ENCODE peak calls at places on chromosome 13, in four cellular contexts. Q is cardiac muscle cell, H is tibial artery, I is right atrium auricular region. R is an unnamed sample.

GRCh38 chr13:49063526-49063925 is 87.8 kb downstream of the FNDC3A start:
- DNase-seq in Q (no peak), H (no peak), I (no peak), R (no peak)

GRCh38 chr13:102901615-102902305 is 55.9 kb downstream of the ERCC5 start:
- DNase-seq in Q (no peak), H (no peak), I (no peak), R (no peak)

GRCh38 chr13:65966991-65967451 is 1263.1 kb downstream of the PCDH9 start:
- DNase-seq in Q (peak; percentile 5), H (no peak), I (no peak), R (no peak)

GRCh38 chr13:50309872-50310594 is 294.8 kb downstream of the KCNRG start:
- DNase-seq in Q (no peak), H (no peak), I (no peak), R (no peak)

GRCh38 chr13:78147905-78148304 is 229.3 kb upstream of the EDNRB start:
- DNase-seq in Q (no peak), H (no peak), I (no peak), R (no peak)

GRCh38 chr13:44471686-44472085 is 98.1 kb downstream of the SERP2 start:
- DNase-seq in Q (no peak), H (no peak), I (no peak), R (no peak)

GRCh38 chr13:50236898-50237318 is 221.7 kb downstream of the KCNRG start:
- DNase-seq in Q (no peak), H (no peak), I (no peak), R (peak; percentile 62)

GRCh38 chr13:113138792-113139551 is 16.4 kb downstream of the F10 start:
- DNase-seq in Q (no peak), H (peak; percentile 48), I (no peak), R (no peak)

GRCh38 chr13:21342699-21343442 is 116.2 kb downstream of the ZDHHC20 start:
- DNase-seq in Q (no peak), H (no peak), I (no peak), R (no peak)

GRCh38 chr13:45781553-45782326 is 69.8 kb downstream of the SIAH3 start:
- DNase-seq in Q (no peak), H (peak; percentile 67), I (no peak), R (no peak)

GRCh38 chr13:43572601-43573360 is 214.0 kb downstream of the ENOX1 start:
- DNase-seq in Q (no peak), H (no peak), I (no peak), R (no peak)

GRCh38 chr13:27927444-27928352 is 7.9 kb downstream of the PDX1 start:
- DNase-seq in Q (no peak), H (no peak), I (no peak), R (no peak)

GRCh38 chr13:45055198-45055901 is 65.0 kb upstream of the GTF2F2 start:
- DNase-seq in Q (no peak), H (no peak), I (no peak), R (peak; percentile 55)

GRCh38 chr13:77580748-77581147 is 45.2 kb downstream of the SCEL start:
- DNase-seq in Q (no peak), H (no peak), I (no peak), R (no peak)

GRCh38 chr13:95536629-95537241 is 15.8 kb upstream of the CLDN10 start:
- DNase-seq in Q (peak; percentile 43), H (no peak), I (no peak), R (no peak)

GRCh38 chr13:85828094-85828684 is 29.0 kb upstream of the SLITRK6 start:
- DNase-seq in Q (peak; percentile 56), H (no peak), I (no peak), R (peak; percentile 9)

GRCh38 chr13:106078191-106078590 is 457.3 kb downstream of the EFNB2 start:
- DNase-seq in Q (peak; percentile 30), H (no peak), I (no peak), R (no peak)

GRCh38 chr13:97432232-97432916 is 1.6 kb upstream of the RAP2A start:
- DNase-seq in Q (peak; percentile 3), H (no peak), I (no peak), R (no peak)

GRCh38 chr13:33206425-33206824 is 79.1 kb downstream of the STARD13 start:
- DNase-seq in Q (no peak), H (no peak), I (no peak), R (no peak)

GRCh38 chr13:34942732-34943674 is 933 bp downstream of the NBEA start:
- DNase-seq in Q (peak; percentile 56), H (peak; percentile 65), I (no peak), R (peak; percentile 19)

GRCh38 chr13:20567881-20568528 is 1.0 kb downstream of the IFT88 start:
- DNase-seq in Q (no peak), H (no peak), I (no peak), R (no peak)

GRCh38 chr13:28322256-28322895 is 172.6 kb downstream of the FLT1 start:
- DNase-seq in Q (no peak), H (no peak), I (no peak), R (no peak)

GRCh38 chr13:32659736-32660135 is 73.5 kb downstream of the PDS5B start:
- DNase-seq in Q (no peak), H (no peak), I (no peak), R (no peak)

GRCh38 chr13:49071341-49071937 is 95.7 kb downstream of the FNDC3A start:
- DNase-seq in Q (no peak), H (no peak), I (no peak), R (no peak)

GRCh38 chr13:100521912-100522490 is 66.6 kb downstream of the GGACT start:
- DNase-seq in Q (no peak), H (no peak), I (no peak), R (no peak)

GRCh38 chr13:41848435-41849255 is 112.3 kb downstream of the VWA8 start:
- DNase-seq in Q (peak; percentile 5), H (no peak), I (no peak), R (no peak)

GRCh38 chr13:50697746-50698526 is 145.6 kb downstream of the DLEU7 start:
- DNase-seq in Q (no peak), H (no peak), I (no peak), R (no peak)

GRCh38 chr13:45136741-45137500 is 16.6 kb downstream of the GTF2F2 start:
- DNase-seq in Q (no peak), H (no peak), I (no peak), R (no peak)

GRCh38 chr13:23965346-23965745 is 68.0 kb upstream of the C1QTNF9B start:
- DNase-seq in Q (no peak), H (no peak), I (no peak), R (no peak)

GRCh38 chr13:43687038-43687437 is 99.7 kb downstream of the ENOX1 start:
- DNase-seq in Q (no peak), H (no peak), I (no peak), R (no peak)

GRCh38 chr13:48162182-48162581 is 67.3 kb upstream of the MED4 start:
- DNase-seq in Q (no peak), H (no peak), I (no peak), R (no peak)

GRCh38 chr13:75749407-75749806 is 113.3 kb downstream of the LMO7 start:
- DNase-seq in Q (no peak), H (peak; percentile 88), I (no peak), R (no peak)

GRCh38 chr13:21435710-21436151 is 23.4 kb downstream of the ZDHHC20 start:
- DNase-seq in Q (no peak), H (peak; percentile 68), I (peak; percentile 76), R (peak; percentile 63)

DNA sequence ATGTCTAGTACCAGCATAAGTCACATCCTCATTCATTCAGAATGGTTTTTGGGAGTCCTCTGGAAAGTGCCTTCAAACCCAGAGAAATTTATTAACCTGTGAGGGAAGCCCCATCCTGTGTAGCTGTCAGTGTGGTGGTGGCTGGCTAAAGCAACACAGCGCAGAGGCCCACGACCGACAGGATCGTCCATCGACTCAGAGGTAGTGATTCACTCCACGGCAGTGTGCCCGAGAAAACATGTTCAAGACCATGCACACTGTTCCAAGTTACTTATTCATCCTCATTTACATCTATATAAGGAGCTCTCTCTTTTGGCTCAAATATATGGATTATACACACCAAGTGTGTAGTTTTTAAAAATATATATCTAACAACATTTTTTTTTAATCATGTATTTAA is 96.3 kb upstream of the SLC15A1 start:
- DNase-seq in Q (no peak), H (no peak), I (no peak), R (no peak)
- TF ChIP-seq CTCF in Q (no peak), H (no peak), I (no peak), R (no peak)

GRCh38 chr13:72808917-72809500 is 27.1 kb downstream of the PIBF1 start:
- DNase-seq in Q (peak; percentile 13), H (no peak), I (no peak), R (peak; percentile 6)
- TF ChIP-seq CTCF in Q (peak; percentile 51), H (no peak), I (peak; percentile 35), R (no peak)

GRCh38 chr13:87124785-87125074 is 546.4 kb upstream of the SLITRK5 start:
- DNase-seq in Q (no peak), H (no peak), I (no peak), R (no peak)

GRCh38 chr13:87123987-87124784 is 547.0 kb upstream of the SLITRK5 start:
- DNase-seq in Q (peak; percentile 19), H (no peak), I (no peak), R (no peak)

GRCh38 chr13:87120476-87120875 is 550.7 kb upstream of the SLITRK5 start:
- DNase-seq in Q (no peak), H (no peak), I (no peak), R (no peak)

GRCh38 chr13:87128006-87128405 is 543.2 kb upstream of the SLITRK5 start:
- DNase-seq in Q (no peak), H (no peak), I (no peak), R (no peak)

GRCh38 chr13:87122551-87122950 is 548.6 kb upstream of the SLITRK5 start:
- DNase-seq in Q (no peak), H (no peak), I (no peak), R (no peak)
- TF ChIP-seq CTCF in Q (no peak), H (no peak), I (no peak), R (no peak)

GRCh38 chr13:99041337-99041736 is 63.5 kb upstream of the DOCK9 start:
- DNase-seq in Q (no peak), H (no peak), I (no peak), R (no peak)
- TF ChIP-seq CTCF in Q (no peak), H (no peak), I (no peak), R (no peak)

R was measured in GM20000.